ENCODE peak calls at places on chromosomes 3 and 15, in four cellular contexts. K, W, A and I are unnamed samples. For H3K4me1, the result is how much of the 10 kb centered on the place peaks cover.

GRCh38 chr3:170999737-171000242 is 26.7 kb downstream of the SLC2A2 start:
- DNase-seq in K (no peak), W (no peak), A (no peak), I (no peak)

GRCh38 chr15:63059573-63060216 is 17.1 kb downstream of the TPM1 start:
- DNase-seq in W (no peak), K (no peak), A (no peak), I (no peak)

GRCh38 chr3:125582707-125583106 is 12.6 kb downstream of the OSBPL11 start:
- DNase-seq in K (no peak), A (no peak), W (no peak), I (no peak)

GRCh38 chr3:171390531-171390930 is 69.7 kb downstream of the TNIK start:
- DNase-seq in A (no peak), K (no peak), W (no peak), I (no peak)

GRCh38 chr3:197518794-197519451 is 36.8 kb downstream of the BDH1 start:
- DNase-seq in W (no peak), K (no peak), A (peak), I (peak)

GRCh38 chr3:8929860-8930259 is 33.4 kb downstream of the RAD18 start:
- DNase-seq in K (no peak), W (no peak), A (no peak), I (no peak)

GRCh38 chr3:166446986-166447385 is 609.8 kb upstream of the BCHE start:
- DNase-seq in A (no peak), W (no peak), K (no peak), I (no peak)

GRCh38 chr3:72161870-72162617 is 377.1 kb upstream of the PROK2 start:
- DNase-seq in W (no peak), A (no peak), K (no peak), I (no peak)

GRCh38 chr3:5012398-5012797 is 33.2 kb downstream of the BHLHE40 start:
- DNase-seq in A (no peak), K (no peak), W (no peak), I (no peak)

GRCh38 chr15:48475600-48476395 is 144.6 kb downstream of the DUT start:
- DNase-seq in A (no peak), K (no peak), W (no peak), I (no peak)
- H3K4me1 ChIP-seq in A (under half), K (under half), W (under half), I (under half)

GRCh38 chr3:187165144-187165543 is 25.8 kb upstream of the RPL39L start:
- DNase-seq in W (peak), K (peak), A (no peak), I (peak)
- H3K4me1 ChIP-seq in W (under half), K (under half), A (under half), I (under half)

DNA sequence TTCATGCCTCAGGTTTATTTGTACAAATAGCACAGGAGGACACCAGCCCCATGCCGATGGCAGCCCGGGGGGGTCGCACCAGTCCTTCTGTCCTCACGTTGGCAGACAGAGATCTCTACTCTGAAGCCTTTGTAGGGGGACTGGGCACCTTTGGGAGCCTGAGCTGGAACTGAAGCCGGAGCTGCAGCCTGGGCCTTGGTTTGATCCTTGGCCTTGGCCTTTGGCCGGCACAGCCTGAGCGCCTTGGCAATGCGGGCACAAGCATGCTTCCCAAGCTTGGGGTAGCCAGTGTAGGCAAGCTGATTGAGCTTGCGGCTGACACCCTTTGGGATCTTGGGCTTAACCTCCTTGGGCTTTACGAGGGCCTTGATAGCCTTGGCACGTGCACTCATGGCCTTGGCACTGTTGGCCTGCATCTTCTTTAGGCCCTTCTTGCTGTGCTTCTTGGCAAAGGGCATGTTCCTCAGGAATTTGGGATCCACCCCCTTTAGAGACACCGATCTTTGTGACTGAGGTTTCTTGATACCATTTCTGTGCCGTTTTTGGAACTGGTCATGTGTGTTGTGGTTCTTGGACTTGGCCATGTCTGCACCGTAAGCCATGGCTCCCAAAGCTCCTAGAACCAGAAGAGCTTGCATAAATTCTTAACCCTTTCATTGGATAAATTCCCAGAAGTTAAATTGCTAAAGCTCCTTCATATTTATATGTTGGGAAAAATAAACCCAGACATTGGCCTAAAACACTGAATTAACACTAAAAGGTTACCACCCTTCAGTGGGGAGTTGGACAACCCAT is 33.4 kb upstream of the UACA start:
- DNase-seq in A (no peak), K (no peak), W (no peak), I (no peak)
- H3K4me1 ChIP-seq in A (under half), K (under half), W (under half), I (under half)

GRCh38 chr3:193859195-193859594 is 266.2 kb downstream of the OPA1 start:
- DNase-seq in W (no peak), K (no peak), A (no peak), I (no peak)
- H3K4me1 ChIP-seq in W (under half), K (under half), A (under half), I (under half)

GRCh38 chr3:177601120-177601519 is 403.8 kb upstream of the TBL1XR1 start:
- DNase-seq in A (no peak), K (no peak), W (no peak), I (no peak)
- H3K4me1 ChIP-seq in A (under half), K (under half), W (under half), I (under half)

GRCh38 chr3:98560911-98561310 is 29.1 kb downstream of the GPR15 start:
- DNase-seq in A (no peak), W (no peak), K (no peak), I (no peak)
- H3K4me1 ChIP-seq in A (under half), W (under half), K (under half), I (half or more)

GRCh38 chr15:35557012-35557411 is 11.0 kb upstream of the DPH6 start:
- DNase-seq in A (no peak), K (no peak), W (no peak), I (no peak)
- H3K4me1 ChIP-seq in A (under half), K (under half), W (under half), I (under half)

DNA sequence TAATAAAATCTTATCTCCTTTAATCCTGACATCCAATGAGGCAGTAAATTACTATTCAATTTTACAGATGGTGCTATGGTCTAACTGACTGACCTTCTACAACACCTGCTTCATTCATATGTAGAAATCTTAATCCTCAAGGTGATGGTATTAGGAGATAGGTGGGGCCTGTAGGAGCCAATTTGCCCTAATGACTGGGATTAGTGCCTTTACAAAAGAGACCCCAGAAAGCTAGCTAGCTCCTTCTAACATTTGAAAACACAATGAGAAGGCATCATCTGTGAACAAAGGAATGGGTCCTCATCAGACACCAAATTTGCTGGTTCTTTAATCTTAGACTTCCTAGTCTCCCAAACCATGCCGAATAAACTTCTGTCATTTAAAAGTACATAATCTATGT is 137.4 kb upstream of the UBP1 start:
- DNase-seq in K (peak), A (no peak), W (peak), I (no peak)
- H3K4me1 ChIP-seq in K (half or more), A (under half), W (under half), I (under half)

GRCh38 chr3:128336337-128337156 is 130.1 kb downstream of the DNAJB8 start:
- DNase-seq in K (no peak), A (no peak), W (no peak), I (no peak)
- H3K4me1 ChIP-seq in K (under half), A (under half), W (under half), I (under half)